ENCODE peak calls at places on chromosomes 6 and 20, in six cellular contexts. One of them, this sample, is unnamed.

GRCh38 chr6:20236899-20237600 is 24.8 kb upstream of the MBOAT1 start:
- DNase-seq in IMR-90: no peak
- DNase-seq in mesendoderm: no peak
- DNase-seq in H9: no peak
- DNase-seq in mesenchymal stem cell: no peak
- DNase-seq in neuronal stem cell: no peak
- DNase-seq in this sample: no peak

GRCh38 chr6:34491091-34491430 is 25.2 kb downstream of the PACSIN1 start:
- DNase-seq in IMR-90: peak; percentile 23
- DNase-seq in mesendoderm: peak; percentile 64
- DNase-seq in H9: no peak
- DNase-seq in mesenchymal stem cell: peak; percentile 72
- DNase-seq in neuronal stem cell: no peak
- DNase-seq in this sample: no peak

GRCh38 chr6:15533379-15534044 is 129.3 kb downstream of the DTNBP1 start:
- DNase-seq in IMR-90: peak; percentile 47
- DNase-seq in mesendoderm: no peak
- DNase-seq in H9: peak; percentile 24
- DNase-seq in mesenchymal stem cell: peak; percentile 60
- DNase-seq in neuronal stem cell: no peak
- DNase-seq in this sample: peak; percentile 39

GRCh38 chr6:52312461-52312860 is 27.9 kb upstream of the MCM3 start:
- DNase-seq in IMR-90: no peak
- DNase-seq in mesendoderm: no peak
- DNase-seq in H9: no peak
- DNase-seq in mesenchymal stem cell: no peak
- DNase-seq in neuronal stem cell: no peak
- DNase-seq in this sample: no peak

GRCh38 chr6:170108456-170108855 is 182.4 kb downstream of the DLL1 start:
- DNase-seq in IMR-90: no peak
- DNase-seq in mesendoderm: no peak
- DNase-seq in H9: peak; percentile 20
- DNase-seq in mesenchymal stem cell: no peak
- DNase-seq in neuronal stem cell: no peak
- DNase-seq in this sample: no peak

GRCh38 chr20:1371235-1371782 is 21.5 kb downstream of the FKBP1A start:
- DNase-seq in IMR-90: no peak
- DNase-seq in mesendoderm: no peak
- DNase-seq in H9: no peak
- DNase-seq in mesenchymal stem cell: no peak
- DNase-seq in neuronal stem cell: no peak
- DNase-seq in this sample: no peak

GRCh38 chr6:42083530-42083929 is 33.2 kb downstream of the TAF8 start:
- DNase-seq in IMR-90: no peak
- DNase-seq in mesendoderm: no peak
- DNase-seq in H9: no peak
- DNase-seq in mesenchymal stem cell: no peak
- DNase-seq in neuronal stem cell: no peak
- DNase-seq in this sample: no peak

GRCh38 chr6:127904160-127904559 is 3.3 kb upstream of the THEMIS start:
- DNase-seq in IMR-90: no peak
- DNase-seq in mesendoderm: no peak
- DNase-seq in H9: no peak
- DNase-seq in mesenchymal stem cell: no peak
- DNase-seq in neuronal stem cell: no peak
- DNase-seq in this sample: no peak

GRCh38 chr6:140744648-140745320 is 1370.3 kb upstream of the CITED2 start:
- DNase-seq in IMR-90: peak; percentile 69
- DNase-seq in mesendoderm: no peak
- DNase-seq in H9: no peak
- DNase-seq in mesenchymal stem cell: peak; percentile 32
- DNase-seq in neuronal stem cell: no peak
- DNase-seq in this sample: no peak

GRCh38 chr6:160085713-160086505 is 35.7 kb upstream of the SLC22A1 start:
- DNase-seq in IMR-90: no peak
- DNase-seq in mesendoderm: peak; percentile 5
- DNase-seq in H9: no peak
- DNase-seq in mesenchymal stem cell: no peak
- DNase-seq in neuronal stem cell: no peak
- DNase-seq in this sample: no peak

GRCh38 chr20:63036266-63036665 is 29.5 kb upstream of the BHLHE23 start:
- DNase-seq in IMR-90: no peak
- DNase-seq in mesendoderm: no peak
- DNase-seq in H9: no peak
- DNase-seq in mesenchymal stem cell: no peak
- DNase-seq in neuronal stem cell: no peak
- DNase-seq in this sample: no peak

GRCh38 chr6:134230087-134230717 is 87.7 kb downstream of the SGK1 start:
- DNase-seq in IMR-90: no peak
- DNase-seq in mesendoderm: no peak
- DNase-seq in H9: no peak
- DNase-seq in mesenchymal stem cell: no peak
- DNase-seq in neuronal stem cell: no peak
- DNase-seq in this sample: no peak

GRCh38 chr6:142946924-142947701 is 2.1 kb upstream of the HIVEP2 start:
- DNase-seq in IMR-90: peak; percentile 68
- DNase-seq in mesendoderm: peak; percentile 50
- DNase-seq in H9: peak; percentile 52
- DNase-seq in mesenchymal stem cell: peak; percentile 82
- DNase-seq in neuronal stem cell: peak; percentile 39
- DNase-seq in this sample: no peak

GRCh38 chr6:166618866-166619761 is 7.9 kb downstream of the RPS6KA2 start:
- DNase-seq in IMR-90: peak; percentile 87
- DNase-seq in mesendoderm: no peak
- DNase-seq in H9: no peak
- DNase-seq in mesenchymal stem cell: peak; percentile 91
- DNase-seq in neuronal stem cell: no peak
- DNase-seq in this sample: no peak
- H2BK5ac ChIP-seq in IMR-90: peak overlapping the region; percentile 73
- H2BK5ac ChIP-seq in mesendoderm: no peak overlapping the region
- H2BK5ac ChIP-seq in H9: no peak overlapping the region
- H2BK5ac ChIP-seq in mesenchymal stem cell: no peak overlapping the region
- H2BK5ac ChIP-seq in neuronal stem cell: no peak overlapping the region
- H2BK5ac ChIP-seq in this sample: peak overlapping the region; percentile 31

DNA sequence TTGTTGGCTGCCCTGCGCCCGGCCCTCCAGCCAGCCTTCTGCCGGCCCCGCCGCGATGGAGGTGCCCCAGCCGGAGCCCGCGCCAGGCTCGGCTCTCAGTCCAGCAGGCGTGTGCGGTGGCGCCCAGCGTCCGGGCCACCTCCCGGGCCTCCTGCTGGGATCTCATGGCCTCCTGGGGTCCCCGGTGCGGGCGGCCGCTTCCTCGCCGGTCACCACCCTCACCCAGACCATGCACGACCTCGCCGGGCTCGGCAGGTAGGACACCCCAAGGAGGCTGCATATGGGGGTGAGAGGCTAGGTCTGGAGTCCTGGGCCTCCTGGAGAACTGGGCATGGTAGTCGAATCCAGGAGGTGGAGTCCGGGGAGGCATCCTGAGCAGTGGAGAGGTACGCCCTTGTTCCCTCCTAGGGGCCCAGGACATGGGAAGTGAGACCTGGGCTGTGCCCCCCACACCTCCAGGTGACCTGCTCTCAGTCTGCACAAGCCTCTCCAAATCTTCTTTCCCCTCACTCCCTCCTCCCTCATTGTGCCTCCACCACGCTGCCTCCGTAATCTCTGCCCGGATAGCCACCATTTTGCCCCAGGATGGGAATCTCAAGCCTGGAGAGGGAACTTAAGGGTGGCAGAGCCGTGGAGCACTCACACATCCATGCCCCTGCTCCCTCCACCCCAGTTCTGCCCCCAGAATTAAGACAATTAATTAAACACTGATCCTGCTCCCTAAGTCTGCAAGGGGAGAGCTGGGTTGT is 541 bp downstream of the CDC25B start:
- DNase-seq in IMR-90: no peak
- DNase-seq in mesendoderm: no peak
- DNase-seq in H9: no peak
- DNase-seq in mesenchymal stem cell: no peak
- DNase-seq in neuronal stem cell: no peak
- DNase-seq in this sample: no peak
- H2BK5ac ChIP-seq in IMR-90: peak overlapping the region; percentile 76
- H2BK5ac ChIP-seq in mesendoderm: no peak overlapping the region
- H2BK5ac ChIP-seq in H9: no peak overlapping the region
- H2BK5ac ChIP-seq in mesenchymal stem cell: no peak overlapping the region
- H2BK5ac ChIP-seq in neuronal stem cell: peak overlapping the region; percentile 78
- H2BK5ac ChIP-seq in this sample: no peak overlapping the region

DNA sequence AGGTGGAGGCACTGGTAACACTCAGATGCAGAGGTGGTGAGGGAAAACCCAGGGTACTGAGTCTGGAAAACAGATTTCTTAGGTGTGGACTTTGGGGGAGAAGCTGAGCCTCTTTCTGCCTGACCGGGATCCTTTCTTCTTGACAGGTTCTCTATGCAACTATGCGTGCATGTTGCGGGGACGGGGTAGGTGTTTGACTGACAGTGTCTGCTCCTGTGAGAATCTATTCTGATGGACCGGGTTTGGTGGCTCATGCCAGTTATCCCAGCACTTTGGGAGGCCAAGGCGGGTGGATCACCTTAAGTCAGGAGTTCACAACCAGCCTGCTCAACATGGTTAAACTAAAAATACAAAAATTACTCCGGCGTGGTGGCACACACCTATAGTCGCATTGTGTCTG is 27.9 kb upstream of the ID1 start:
- DNase-seq in IMR-90: no peak
- DNase-seq in mesendoderm: no peak
- DNase-seq in H9: no peak
- DNase-seq in mesenchymal stem cell: no peak
- DNase-seq in neuronal stem cell: no peak
- DNase-seq in this sample: no peak
- H2BK5ac ChIP-seq in IMR-90: no peak overlapping the region
- H2BK5ac ChIP-seq in mesendoderm: no peak overlapping the region
- H2BK5ac ChIP-seq in H9: no peak overlapping the region
- H2BK5ac ChIP-seq in mesenchymal stem cell: no peak overlapping the region
- H2BK5ac ChIP-seq in neuronal stem cell: peak overlapping the region; percentile 79
- H2BK5ac ChIP-seq in this sample: peak overlapping the region; percentile 31

GRCh38 chr6:5776104-5776503 is 230.6 kb downstream of the NRN1 start:
- DNase-seq in IMR-90: no peak
- DNase-seq in mesendoderm: no peak
- DNase-seq in H9: no peak
- DNase-seq in mesenchymal stem cell: no peak
- DNase-seq in neuronal stem cell: no peak
- DNase-seq in this sample: no peak

GRCh38 chr6:5767471-5767870 is 239.3 kb downstream of the NRN1 start:
- DNase-seq in IMR-90: no peak
- DNase-seq in mesendoderm: no peak
- DNase-seq in H9: no peak
- DNase-seq in mesenchymal stem cell: no peak
- DNase-seq in neuronal stem cell: no peak
- DNase-seq in this sample: no peak

GRCh38 chr6:5778317-5778857 is 228.3 kb downstream of the NRN1 start:
- DNase-seq in IMR-90: no peak
- DNase-seq in mesendoderm: no peak
- DNase-seq in H9: no peak
- DNase-seq in mesenchymal stem cell: no peak
- DNase-seq in neuronal stem cell: no peak
- DNase-seq in this sample: no peak

GRCh38 chr6:5771759-5772158 is 235.0 kb downstream of the NRN1 start:
- DNase-seq in IMR-90: no peak
- DNase-seq in mesendoderm: no peak
- DNase-seq in H9: no peak
- DNase-seq in mesenchymal stem cell: no peak
- DNase-seq in neuronal stem cell: no peak
- DNase-seq in this sample: no peak

GRCh38 chr6:5772634-5773230 is 234.0 kb downstream of the NRN1 start:
- DNase-seq in IMR-90: no peak
- DNase-seq in mesendoderm: no peak
- DNase-seq in H9: no peak
- DNase-seq in mesenchymal stem cell: no peak
- DNase-seq in neuronal stem cell: no peak
- DNase-seq in this sample: no peak
- H2BK5ac ChIP-seq in IMR-90: no peak overlapping the region
- H2BK5ac ChIP-seq in mesendoderm: no peak overlapping the region
- H2BK5ac ChIP-seq in H9: no peak overlapping the region
- H2BK5ac ChIP-seq in mesenchymal stem cell: no peak overlapping the region
- H2BK5ac ChIP-seq in neuronal stem cell: no peak overlapping the region
- H2BK5ac ChIP-seq in this sample: no peak overlapping the region